ENCODE peak calls at places on chromosomes 5 and 9, in five cellular contexts. Q, J, M, G and P are unnamed samples.

GRCh38 chr9:21590058-21590996 is 108.2 kb upstream of the IFNE start:
- DNase-seq in J (no peak), Q (peak), M (no peak), G (peak), P (peak)

GRCh38 chr5:81924467-81924866 is 47.4 kb upstream of the ATG10 start:
- DNase-seq in G (no peak), Q (no peak), M (no peak), J (no peak), P (no peak)

GRCh38 chr5:180636016-180636402 is 13.4 kb downstream of the FLT4 start:
- DNase-seq in M (no peak), G (no peak), J (no peak), Q (no peak), P (no peak)

GRCh38 chr5:178545156-178545555 is 45.0 kb downstream of the COL23A1 start:
- DNase-seq in G (no peak), M (no peak), Q (no peak), J (no peak), P (no peak)

GRCh38 chr5:170597876-170598275 is 94.1 kb downstream of the KCNIP1 start:
- DNase-seq in G (peak), Q (no peak), M (no peak), J (peak), P (no peak)

GRCh38 chr9:36486933-36487481 is 85.7 kb upstream of the MELK start:
- DNase-seq in J (peak), G (no peak), Q (no peak), M (peak), P (no peak)

GRCh38 chr9:123350590-123351310 is 5.2 kb upstream of the CRB2 start:
- DNase-seq in M (peak), G (no peak), J (no peak), Q (no peak), P (no peak)

GRCh38 chr9:89686134-89686533 is 81.3 kb downstream of the GADD45G start:
- DNase-seq in G (no peak), J (no peak), Q (no peak), M (peak), P (peak)

GRCh38 chr5:103127292-103127691 is 7.2 kb downstream of the PPIP5K2 start:
- DNase-seq in Q (no peak), J (no peak), G (no peak), M (no peak), P (no peak)

GRCh38 chr9:109487247-109487646 is 10.9 kb downstream of the PTPN3 start:
- DNase-seq in M (no peak), G (no peak), J (no peak), Q (no peak), P (peak)

GRCh38 chr5:87912419-87912818 is 356.2 kb downstream of the TMEM161B start:
- DNase-seq in M (no peak), G (no peak), Q (no peak), J (no peak), P (peak)

GRCh38 chr5:124747770-124748686 is 1.6 kb upstream of the ZNF608 start:
- DNase-seq in G (peak), M (no peak), Q (peak), J (peak), P (peak)

GRCh38 chr5:9851458-9851857 is 221.3 kb upstream of the TAS2R1 start:
- DNase-seq in M (no peak), G (peak), J (peak), Q (peak), P (peak)

GRCh38 chr5:78005021-78005785 is 229.1 kb upstream of the TBCA start:
- DNase-seq in G (peak), M (no peak), J (peak), Q (peak), P (peak)

GRCh38 chr9:91334053-91334452 is 27.7 kb downstream of the AUH start:
- DNase-seq in M (no peak), J (no peak), Q (peak), G (peak), P (peak)

GRCh38 chr5:36054646-36055045 is 12.0 kb downstream of the UGT3A2 start:
- DNase-seq in M (no peak), J (no peak), G (no peak), Q (no peak), P (no peak)

GRCh38 chr5:98110270-98110669 is 663.2 kb upstream of the RGMB start:
- DNase-seq in G (peak), Q (peak), M (no peak), J (peak), P (peak)

GRCh38 chr9:85248514-85249312 is 493.0 kb downstream of the AGTPBP1 start:
- DNase-seq in Q (no peak), G (peak), J (peak), M (no peak), P (peak)

GRCh38 chr5:62155988-62156387 is 150.0 kb upstream of the KIF2A start:
- DNase-seq in G (no peak), J (no peak), M (no peak), Q (no peak), P (no peak)

GRCh38 chr5:39202594-39203290 is 16.6 kb downstream of the FYB1 start:
- DNase-seq in M (no peak), J (no peak), G (no peak), Q (no peak), P (no peak)

GRCh38 chr9:83544002-83544698 is 5.9 kb upstream of the FRMD3 start:
- DNase-seq in J (peak), M (peak), G (peak), Q (peak), P (peak)

GRCh38 chr9:89160797-89161196 is 17.8 kb downstream of the SHC3 start:
- DNase-seq in M (no peak), Q (no peak), G (no peak), J (no peak), P (no peak)

GRCh38 chr5:96546120-96546519 is 113.1 kb upstream of the PCSK1 start:
- DNase-seq in G (no peak), J (no peak), Q (no peak), M (no peak), P (peak)

GRCh38 chr5:151820903-151821302 is 49.1 kb downstream of the G3BP1 start:
- DNase-seq in G (no peak), Q (no peak), M (no peak), J (no peak), P (no peak)

GRCh38 chr5:14263700-14264099 is 120.6 kb downstream of the TRIO start:
- DNase-seq in G (no peak), J (no peak), Q (no peak), M (no peak), P (peak)

DNA sequence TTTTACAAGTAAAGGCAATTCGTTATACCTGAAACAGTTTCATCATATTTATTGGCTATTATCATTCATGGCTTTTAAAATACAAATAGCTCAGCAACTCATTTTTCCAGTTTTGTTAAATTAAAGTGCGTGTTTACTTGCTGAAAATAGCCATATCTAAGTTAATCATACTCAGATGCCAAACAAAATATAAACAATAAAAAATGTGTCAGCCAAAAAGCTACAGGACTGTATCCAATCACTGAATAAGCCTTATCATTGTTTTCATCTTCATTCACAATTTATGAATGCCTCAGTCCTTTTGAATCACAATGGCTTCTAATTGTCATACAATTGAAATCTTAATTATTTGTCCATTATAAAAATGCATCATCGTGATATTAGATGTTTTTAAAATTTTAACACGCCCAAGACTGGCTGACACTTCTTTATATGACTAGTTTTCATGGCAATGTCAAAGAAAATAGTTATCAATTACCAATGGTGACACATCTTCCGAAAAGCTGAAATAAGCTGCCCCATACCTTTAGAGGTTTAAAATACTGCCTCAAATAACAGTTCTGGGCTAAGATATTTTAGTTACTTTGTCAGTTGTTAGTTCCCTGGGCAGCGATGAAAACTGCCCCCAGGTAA is 1.9 kb downstream of the NFIB start:
- DNase-seq in M (no peak), J (no peak), G (no peak), Q (no peak), P (no peak)
- H3K4me3 ChIP-seq in M (no peak), J (peak), G (peak), Q (no peak), P (peak)

GRCh38 chr5:134738963-134739661 is 764 bp downstream of the CAMLG start:
- DNase-seq in J (peak), M (peak), Q (peak), G (peak), P (peak)

GRCh38 chr5:134741052-134741451 is 2.7 kb downstream of the CAMLG start:
- DNase-seq in Q (no peak), M (no peak), G (no peak), J (no peak), P (no peak)

GRCh38 chr5:134736173-134736812 is 2.1 kb upstream of the CAMLG start:
- DNase-seq in G (no peak), M (no peak), Q (no peak), J (no peak), P (no peak)

GRCh38 chr5:134735243-134735642 is 3.1 kb upstream of the CAMLG start:
- DNase-seq in M (no peak), G (no peak), Q (no peak), J (no peak), P (peak)

GRCh38 chr5:134738133-134738962 is at the start of gene CAMLG:
- DNase-seq in M (peak), G (peak), Q (peak), J (peak), P (peak)
- TF ChIP-seq CTCF in M (peak), G (peak), Q (peak), J (peak), P (peak)

DNA sequence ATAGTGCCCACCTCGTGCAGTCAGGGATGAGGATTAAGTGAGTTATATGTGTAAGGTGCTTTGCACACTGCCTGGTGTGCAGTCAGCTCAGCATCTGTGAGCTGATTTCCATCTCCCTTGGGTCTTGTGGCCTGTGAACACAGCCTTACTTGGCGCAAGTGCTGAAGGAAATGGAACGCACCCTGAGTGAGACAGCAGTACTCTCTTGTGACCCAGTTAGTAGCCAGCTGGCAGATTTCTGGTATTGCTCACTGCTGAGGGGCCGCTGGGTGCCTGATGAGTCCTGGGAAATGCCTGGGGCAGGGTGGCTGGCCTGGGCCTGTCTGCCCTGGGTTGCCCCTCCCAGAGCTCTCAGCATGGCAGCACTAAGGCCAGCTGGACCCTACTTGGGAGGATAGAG is 90.9 kb upstream of the BOD1 start:
- DNase-seq in G (peak), Q (peak), M (peak), J (peak), P (peak)
- H3K4me3 ChIP-seq in G (no peak), Q (no peak), M (no peak), J (no peak), P (no peak)

GRCh38 chr5:73447234-73448071 is 1.1 kb downstream of the FOXD1 start:
- DNase-seq in M (no peak), J (peak), G (peak), Q (peak), P (peak)
- TF ChIP-seq CTCF in M (no peak), J (no peak), G (no peak), Q (peak), P (no peak)

GRCh38 chr9:129027224-129027684 is 877 bp downstream of the SH3GLB2 start:
- DNase-seq in J (no peak), Q (no peak), M (no peak), G (no peak), P (no peak)

GRCh38 chr9:129027685-129028191 is 393 bp downstream of the SH3GLB2 start:
- DNase-seq in G (no peak), J (no peak), M (peak), Q (no peak), P (no peak)

GRCh38 chr9:129023908-129024233 is 4.3 kb downstream of the SH3GLB2 start:
- DNase-seq in Q (no peak), J (no peak), M (no peak), G (no peak), P (no peak)

GRCh38 chr9:129028192-129028966 is at the start of gene SH3GLB2:
- DNase-seq in Q (peak), J (peak), M (peak), G (peak), P (peak)

GRCh38 chr9:129026442-129027223 is 1.5 kb downstream of the SH3GLB2 start:
- DNase-seq in Q (peak), J (no peak), M (peak), G (no peak), P (peak)
- H3K4me3 ChIP-seq in Q (peak), J (peak), M (no peak), G (peak), P (peak)